ENCODE peak calls at places on chromosomes 16 and 17, in five cellular contexts. C is nephron progenitor cell; O is AG10803; U is activated effector memory CD4-positive, alpha-beta T cell treated with Interleukin-2 at 50 U/mL for 16 hours; Z is activated CD4-positive, CD25-positive, alpha-beta regulatory T cell. B is an unnamed sample.
A peak's percentile ranks its signal among the peaks of the same experiment; 100 is the strongest.

GRCh38 chr16:14339694-14340093 is 268.6 kb downstream of the MRTFB start:
- DNase-seq in U (no peak), O (no peak), C (no peak), Z (no peak), B (no peak)

GRCh38 chr17:17994271-17994670 is 21.6 kb downstream of the DRC3 start:
- DNase-seq in C (peak; percentile 43), O (no peak), Z (no peak), U (no peak), B (peak; percentile 81)

GRCh38 chr16:81585785-81586184 is 141.2 kb downstream of the CMIP start:
- DNase-seq in U (no peak), C (no peak), Z (no peak), O (no peak), B (peak; percentile 32)

GRCh38 chr17:59466943-59467801 is 98.2 kb upstream of the DHX40 start:
- DNase-seq in U (no peak), Z (no peak), O (no peak), C (no peak), B (no peak)

GRCh38 chr16:53949716-53950410 is 245.9 kb downstream of the FTO start:
- DNase-seq in C (no peak), Z (no peak), U (no peak), O (no peak), B (no peak)

GRCh38 chr17:17300624-17301568 is 2.3 kb upstream of the NT5M start:
- DNase-seq in O (peak; percentile 45), Z (no peak), C (peak; percentile 91), U (peak; percentile 29), B (peak; percentile 88)

GRCh38 chr17:80151333-80151732 is 4.4 kb upstream of the EIF4A3 start:
- DNase-seq in C (no peak), O (peak; percentile 74), U (no peak), Z (no peak), B (no peak)

GRCh38 chr17:78573955-78574354 is 3.2 kb downstream of the DNAH17 start:
- DNase-seq in O (no peak), Z (no peak), U (no peak), C (no peak), B (no peak)

GRCh38 chr16:2904100-2904921 is 7.4 kb upstream of the FLYWCH1 start:
- DNase-seq in O (peak; percentile 82), U (peak; percentile 67), Z (peak; percentile 60), C (peak; percentile 85), B (peak; percentile 94)

GRCh38 chr16:47903470-47903869 is 252.3 kb downstream of the ABCC12 start:
- DNase-seq in C (no peak), O (no peak), U (no peak), Z (no peak), B (no peak)

GRCh38 chr16:84059946-84060901 is 17.6 kb upstream of the SLC38A8 start:
- DNase-seq in O (no peak), U (no peak), C (no peak), Z (no peak), B (no peak)

GRCh38 chr16:8949536-8950418 is 13.9 kb downstream of the USP7 start:
- DNase-seq in C (no peak), U (no peak), O (no peak), Z (no peak), B (no peak)

GRCh38 chr17:48555616-48556533 is 11.0 kb upstream of the HOXB2 start:
- DNase-seq in C (peak; percentile 74), O (no peak), Z (no peak), U (no peak), B (no peak)

GRCh38 chr16:26019406-26019805 is 327.6 kb downstream of the HS3ST4 start:
- DNase-seq in C (no peak), O (no peak), U (no peak), Z (no peak), B (no peak)

GRCh38 chr17:80217703-80218362 is 2.3 kb downstream of the SGSH start:
- DNase-seq in C (no peak), O (no peak), Z (no peak), U (no peak), B (no peak)

B was measured in left kidney.